ENCODE peak calls at places on chromosomes 11 and 22, in six cellular contexts. One of them, this sample, is unnamed.

GRCh38 chr11:72078477-72078876 is 1.9 kb downstream of the NUMA1 start:
- DNase-seq in activated CD4-positive, alpha-beta T cell treated with anti-CD3 and anti-CD28 coated beads, Interleukin-2, amount 50 U/mL, for 48 hours: no peak
- DNase-seq in stimulated activated CD4-positive, alpha-beta T cell treated with anti-CD3 and anti-CD28 coated beads, Interleukin-15, amount 100 ng/mL, for 48 hours: no peak
- DNase-seq in colonic mucosa: no peak
- DNase-seq in activated T-cell treated with anti-CD3 and anti-CD28 coated beads for 4 hours: no peak
- DNase-seq in SW480: no peak
- DNase-seq in this sample: no peak

GRCh38 chr11:121575250-121575962 is 122.6 kb upstream of the SORL1-AS1 start:
- DNase-seq in activated CD4-positive, alpha-beta T cell treated with anti-CD3 and anti-CD28 coated beads, Interleukin-2, amount 50 U/mL, for 48 hours: no peak
- DNase-seq in stimulated activated CD4-positive, alpha-beta T cell treated with anti-CD3 and anti-CD28 coated beads, Interleukin-15, amount 100 ng/mL, for 48 hours: no peak
- DNase-seq in colonic mucosa: peak
- DNase-seq in activated T-cell treated with anti-CD3 and anti-CD28 coated beads for 4 hours: no peak
- DNase-seq in SW480: no peak
- DNase-seq in this sample: peak

GRCh38 chr22:44448271-44448780 is 49.7 kb downstream of the RTL6 start:
- DNase-seq in activated CD4-positive, alpha-beta T cell treated with anti-CD3 and anti-CD28 coated beads, Interleukin-2, amount 50 U/mL, for 48 hours: no peak
- DNase-seq in stimulated activated CD4-positive, alpha-beta T cell treated with anti-CD3 and anti-CD28 coated beads, Interleukin-15, amount 100 ng/mL, for 48 hours: no peak
- DNase-seq in colonic mucosa: no peak
- DNase-seq in activated T-cell treated with anti-CD3 and anti-CD28 coated beads for 4 hours: no peak
- DNase-seq in SW480: no peak
- DNase-seq in this sample: no peak

GRCh38 chr11:61027141-61027840 is 55.8 kb downstream of the CD6 start:
- DNase-seq in activated CD4-positive, alpha-beta T cell treated with anti-CD3 and anti-CD28 coated beads, Interleukin-2, amount 50 U/mL, for 48 hours: peak
- DNase-seq in stimulated activated CD4-positive, alpha-beta T cell treated with anti-CD3 and anti-CD28 coated beads, Interleukin-15, amount 100 ng/mL, for 48 hours: no peak
- DNase-seq in colonic mucosa: no peak
- DNase-seq in activated T-cell treated with anti-CD3 and anti-CD28 coated beads for 4 hours: no peak
- DNase-seq in SW480: no peak
- DNase-seq in this sample: no peak

GRCh38 chr22:44107341-44107740 is 73.4 kb upstream of the PARVG start:
- DNase-seq in activated CD4-positive, alpha-beta T cell treated with anti-CD3 and anti-CD28 coated beads, Interleukin-2, amount 50 U/mL, for 48 hours: peak
- DNase-seq in stimulated activated CD4-positive, alpha-beta T cell treated with anti-CD3 and anti-CD28 coated beads, Interleukin-15, amount 100 ng/mL, for 48 hours: no peak
- DNase-seq in colonic mucosa: no peak
- DNase-seq in activated T-cell treated with anti-CD3 and anti-CD28 coated beads for 4 hours: no peak
- DNase-seq in SW480: no peak
- DNase-seq in this sample: peak

GRCh38 chr11:92767416-92767815 is 202.0 kb upstream of the MTNR1B start:
- DNase-seq in activated CD4-positive, alpha-beta T cell treated with anti-CD3 and anti-CD28 coated beads, Interleukin-2, amount 50 U/mL, for 48 hours: no peak
- DNase-seq in stimulated activated CD4-positive, alpha-beta T cell treated with anti-CD3 and anti-CD28 coated beads, Interleukin-15, amount 100 ng/mL, for 48 hours: no peak
- DNase-seq in colonic mucosa: no peak
- DNase-seq in activated T-cell treated with anti-CD3 and anti-CD28 coated beads for 4 hours: no peak
- DNase-seq in SW480: no peak
- DNase-seq in this sample: no peak

GRCh38 chr11:12066799-12067508 is 43.4 kb upstream of the MICAL2 start:
- DNase-seq in activated CD4-positive, alpha-beta T cell treated with anti-CD3 and anti-CD28 coated beads, Interleukin-2, amount 50 U/mL, for 48 hours: no peak
- DNase-seq in stimulated activated CD4-positive, alpha-beta T cell treated with anti-CD3 and anti-CD28 coated beads, Interleukin-15, amount 100 ng/mL, for 48 hours: no peak
- DNase-seq in colonic mucosa: peak
- DNase-seq in activated T-cell treated with anti-CD3 and anti-CD28 coated beads for 4 hours: no peak
- DNase-seq in SW480: peak
- DNase-seq in this sample: no peak

GRCh38 chr11:10809373-10810199 is 860 bp upstream of the EIF4G2 start:
- DNase-seq in activated CD4-positive, alpha-beta T cell treated with anti-CD3 and anti-CD28 coated beads, Interleukin-2, amount 50 U/mL, for 48 hours: peak
- DNase-seq in stimulated activated CD4-positive, alpha-beta T cell treated with anti-CD3 and anti-CD28 coated beads, Interleukin-15, amount 100 ng/mL, for 48 hours: no peak
- DNase-seq in colonic mucosa: peak
- DNase-seq in activated T-cell treated with anti-CD3 and anti-CD28 coated beads for 4 hours: peak
- DNase-seq in SW480: peak
- DNase-seq in this sample: peak

GRCh38 chr11:94662065-94662779 is 95.1 kb downstream of the PIWIL4 start:
- DNase-seq in activated CD4-positive, alpha-beta T cell treated with anti-CD3 and anti-CD28 coated beads, Interleukin-2, amount 50 U/mL, for 48 hours: no peak
- DNase-seq in stimulated activated CD4-positive, alpha-beta T cell treated with anti-CD3 and anti-CD28 coated beads, Interleukin-15, amount 100 ng/mL, for 48 hours: no peak
- DNase-seq in colonic mucosa: no peak
- DNase-seq in activated T-cell treated with anti-CD3 and anti-CD28 coated beads for 4 hours: no peak
- DNase-seq in SW480: no peak
- DNase-seq in this sample: no peak

GRCh38 chr11:113387605-113388211 is at the start of gene ANKK1:
- DNase-seq in activated CD4-positive, alpha-beta T cell treated with anti-CD3 and anti-CD28 coated beads, Interleukin-2, amount 50 U/mL, for 48 hours: no peak
- DNase-seq in stimulated activated CD4-positive, alpha-beta T cell treated with anti-CD3 and anti-CD28 coated beads, Interleukin-15, amount 100 ng/mL, for 48 hours: no peak
- DNase-seq in colonic mucosa: peak
- DNase-seq in activated T-cell treated with anti-CD3 and anti-CD28 coated beads for 4 hours: no peak
- DNase-seq in SW480: peak
- DNase-seq in this sample: no peak

GRCh38 chr11:111922803-111923202 is 4.1 kb downstream of the C11orf52 start:
- DNase-seq in activated CD4-positive, alpha-beta T cell treated with anti-CD3 and anti-CD28 coated beads, Interleukin-2, amount 50 U/mL, for 48 hours: no peak
- DNase-seq in stimulated activated CD4-positive, alpha-beta T cell treated with anti-CD3 and anti-CD28 coated beads, Interleukin-15, amount 100 ng/mL, for 48 hours: no peak
- DNase-seq in colonic mucosa: peak
- DNase-seq in activated T-cell treated with anti-CD3 and anti-CD28 coated beads for 4 hours: no peak
- DNase-seq in SW480: no peak
- DNase-seq in this sample: no peak

GRCh38 chr11:69392104-69392653 is 89.3 kb upstream of the LINC01488 start:
- DNase-seq in activated CD4-positive, alpha-beta T cell treated with anti-CD3 and anti-CD28 coated beads, Interleukin-2, amount 50 U/mL, for 48 hours: no peak
- DNase-seq in stimulated activated CD4-positive, alpha-beta T cell treated with anti-CD3 and anti-CD28 coated beads, Interleukin-15, amount 100 ng/mL, for 48 hours: no peak
- DNase-seq in colonic mucosa: no peak
- DNase-seq in activated T-cell treated with anti-CD3 and anti-CD28 coated beads for 4 hours: no peak
- DNase-seq in SW480: no peak
- DNase-seq in this sample: no peak

GRCh38 chr11:109026891-109027489 is 362.1 kb downstream of the DDX10 start:
- DNase-seq in activated CD4-positive, alpha-beta T cell treated with anti-CD3 and anti-CD28 coated beads, Interleukin-2, amount 50 U/mL, for 48 hours: no peak
- DNase-seq in stimulated activated CD4-positive, alpha-beta T cell treated with anti-CD3 and anti-CD28 coated beads, Interleukin-15, amount 100 ng/mL, for 48 hours: no peak
- DNase-seq in colonic mucosa: no peak
- DNase-seq in activated T-cell treated with anti-CD3 and anti-CD28 coated beads for 4 hours: no peak
- DNase-seq in SW480: no peak
- DNase-seq in this sample: no peak

GRCh38 chr11:78340530-78340929 is 77.1 kb downstream of the GAB2 start:
- DNase-seq in activated CD4-positive, alpha-beta T cell treated with anti-CD3 and anti-CD28 coated beads, Interleukin-2, amount 50 U/mL, for 48 hours: no peak
- DNase-seq in stimulated activated CD4-positive, alpha-beta T cell treated with anti-CD3 and anti-CD28 coated beads, Interleukin-15, amount 100 ng/mL, for 48 hours: no peak
- DNase-seq in colonic mucosa: no peak
- DNase-seq in activated T-cell treated with anti-CD3 and anti-CD28 coated beads for 4 hours: no peak
- DNase-seq in SW480: no peak
- DNase-seq in this sample: no peak

GRCh38 chr11:130945945-130946344 is 29.7 kb upstream of the SNX19 start:
- DNase-seq in activated CD4-positive, alpha-beta T cell treated with anti-CD3 and anti-CD28 coated beads, Interleukin-2, amount 50 U/mL, for 48 hours: no peak
- DNase-seq in stimulated activated CD4-positive, alpha-beta T cell treated with anti-CD3 and anti-CD28 coated beads, Interleukin-15, amount 100 ng/mL, for 48 hours: no peak
- DNase-seq in colonic mucosa: no peak
- DNase-seq in activated T-cell treated with anti-CD3 and anti-CD28 coated beads for 4 hours: no peak
- DNase-seq in SW480: peak
- DNase-seq in this sample: no peak

GRCh38 chr11:110207089-110207488 is 89.3 kb downstream of the RDX start:
- DNase-seq in activated CD4-positive, alpha-beta T cell treated with anti-CD3 and anti-CD28 coated beads, Interleukin-2, amount 50 U/mL, for 48 hours: no peak
- DNase-seq in stimulated activated CD4-positive, alpha-beta T cell treated with anti-CD3 and anti-CD28 coated beads, Interleukin-15, amount 100 ng/mL, for 48 hours: no peak
- DNase-seq in colonic mucosa: no peak
- DNase-seq in activated T-cell treated with anti-CD3 and anti-CD28 coated beads for 4 hours: no peak
- DNase-seq in SW480: no peak
- DNase-seq in this sample: peak

GRCh38 chr11:2086239-2087040 is 52.7 kb downstream of the IGF2 start:
- DNase-seq in activated CD4-positive, alpha-beta T cell treated with anti-CD3 and anti-CD28 coated beads, Interleukin-2, amount 50 U/mL, for 48 hours: no peak
- DNase-seq in stimulated activated CD4-positive, alpha-beta T cell treated with anti-CD3 and anti-CD28 coated beads, Interleukin-15, amount 100 ng/mL, for 48 hours: no peak
- DNase-seq in colonic mucosa: no peak
- DNase-seq in activated T-cell treated with anti-CD3 and anti-CD28 coated beads for 4 hours: no peak
- DNase-seq in SW480: no peak
- DNase-seq in this sample: no peak

GRCh38 chr22:17969732-17970131 is 54.6 kb downstream of the MICAL3 start:
- DNase-seq in activated CD4-positive, alpha-beta T cell treated with anti-CD3 and anti-CD28 coated beads, Interleukin-2, amount 50 U/mL, for 48 hours: no peak
- DNase-seq in stimulated activated CD4-positive, alpha-beta T cell treated with anti-CD3 and anti-CD28 coated beads, Interleukin-15, amount 100 ng/mL, for 48 hours: no peak
- DNase-seq in colonic mucosa: no peak
- DNase-seq in activated T-cell treated with anti-CD3 and anti-CD28 coated beads for 4 hours: no peak
- DNase-seq in SW480: no peak
- DNase-seq in this sample: peak

GRCh38 chr11:11230802-11231562 is 122.1 kb downstream of the CSNK2A3 start:
- DNase-seq in activated CD4-positive, alpha-beta T cell treated with anti-CD3 and anti-CD28 coated beads, Interleukin-2, amount 50 U/mL, for 48 hours: peak
- DNase-seq in stimulated activated CD4-positive, alpha-beta T cell treated with anti-CD3 and anti-CD28 coated beads, Interleukin-15, amount 100 ng/mL, for 48 hours: no peak
- DNase-seq in colonic mucosa: no peak
- DNase-seq in activated T-cell treated with anti-CD3 and anti-CD28 coated beads for 4 hours: no peak
- DNase-seq in SW480: no peak
- DNase-seq in this sample: peak

GRCh38 chr22:37166675-37167066 is 17.0 kb upstream of the IL2RB start:
- DNase-seq in activated CD4-positive, alpha-beta T cell treated with anti-CD3 and anti-CD28 coated beads, Interleukin-2, amount 50 U/mL, for 48 hours: peak
- DNase-seq in stimulated activated CD4-positive, alpha-beta T cell treated with anti-CD3 and anti-CD28 coated beads, Interleukin-15, amount 100 ng/mL, for 48 hours: peak
- DNase-seq in colonic mucosa: peak
- DNase-seq in activated T-cell treated with anti-CD3 and anti-CD28 coated beads for 4 hours: peak
- DNase-seq in SW480: peak
- DNase-seq in this sample: peak

GRCh38 chr22:49694462-49695260 is 133.0 kb downstream of the BRD1 start:
- DNase-seq in activated CD4-positive, alpha-beta T cell treated with anti-CD3 and anti-CD28 coated beads, Interleukin-2, amount 50 U/mL, for 48 hours: no peak
- DNase-seq in stimulated activated CD4-positive, alpha-beta T cell treated with anti-CD3 and anti-CD28 coated beads, Interleukin-15, amount 100 ng/mL, for 48 hours: no peak
- DNase-seq in colonic mucosa: no peak
- DNase-seq in activated T-cell treated with anti-CD3 and anti-CD28 coated beads for 4 hours: no peak
- DNase-seq in SW480: no peak
- DNase-seq in this sample: no peak

GRCh38 chr11:128467610-128468041 is 119.7 kb downstream of the ETS1 start:
- DNase-seq in activated CD4-positive, alpha-beta T cell treated with anti-CD3 and anti-CD28 coated beads, Interleukin-2, amount 50 U/mL, for 48 hours: peak
- DNase-seq in stimulated activated CD4-positive, alpha-beta T cell treated with anti-CD3 and anti-CD28 coated beads, Interleukin-15, amount 100 ng/mL, for 48 hours: no peak
- DNase-seq in colonic mucosa: no peak
- DNase-seq in activated T-cell treated with anti-CD3 and anti-CD28 coated beads for 4 hours: no peak
- DNase-seq in SW480: peak
- DNase-seq in this sample: no peak

GRCh38 chr11:612201-612960 is 3.4 kb downstream of the IRF7 start:
- DNase-seq in activated CD4-positive, alpha-beta T cell treated with anti-CD3 and anti-CD28 coated beads, Interleukin-2, amount 50 U/mL, for 48 hours: no peak
- DNase-seq in stimulated activated CD4-positive, alpha-beta T cell treated with anti-CD3 and anti-CD28 coated beads, Interleukin-15, amount 100 ng/mL, for 48 hours: no peak
- DNase-seq in colonic mucosa: peak
- DNase-seq in activated T-cell treated with anti-CD3 and anti-CD28 coated beads for 4 hours: no peak
- DNase-seq in SW480: peak
- DNase-seq in this sample: peak

GRCh38 chr11:65574963-65575567 is 788 bp upstream of the EHBP1L1 start:
- DNase-seq in activated CD4-positive, alpha-beta T cell treated with anti-CD3 and anti-CD28 coated beads, Interleukin-2, amount 50 U/mL, for 48 hours: no peak
- DNase-seq in stimulated activated CD4-positive, alpha-beta T cell treated with anti-CD3 and anti-CD28 coated beads, Interleukin-15, amount 100 ng/mL, for 48 hours: no peak
- DNase-seq in colonic mucosa: peak
- DNase-seq in activated T-cell treated with anti-CD3 and anti-CD28 coated beads for 4 hours: no peak
- DNase-seq in SW480: peak
- DNase-seq in this sample: no peak

GRCh38 chr11:61627831-61628753 is 47.2 kb upstream of the SYT7 start:
- DNase-seq in activated CD4-positive, alpha-beta T cell treated with anti-CD3 and anti-CD28 coated beads, Interleukin-2, amount 50 U/mL, for 48 hours: peak
- DNase-seq in stimulated activated CD4-positive, alpha-beta T cell treated with anti-CD3 and anti-CD28 coated beads, Interleukin-15, amount 100 ng/mL, for 48 hours: peak
- DNase-seq in colonic mucosa: peak
- DNase-seq in activated T-cell treated with anti-CD3 and anti-CD28 coated beads for 4 hours: peak
- DNase-seq in SW480: peak
- DNase-seq in this sample: peak

GRCh38 chr11:69632900-69633299 is 8.1 kb upstream of the CCND1 start:
- DNase-seq in activated CD4-positive, alpha-beta T cell treated with anti-CD3 and anti-CD28 coated beads, Interleukin-2, amount 50 U/mL, for 48 hours: no peak
- DNase-seq in stimulated activated CD4-positive, alpha-beta T cell treated with anti-CD3 and anti-CD28 coated beads, Interleukin-15, amount 100 ng/mL, for 48 hours: no peak
- DNase-seq in colonic mucosa: no peak
- DNase-seq in activated T-cell treated with anti-CD3 and anti-CD28 coated beads for 4 hours: no peak
- DNase-seq in SW480: no peak
- DNase-seq in this sample: no peak

GRCh38 chr22:25202290-25202921 is 2.7 kb downstream of the CRYBB3 start:
- DNase-seq in activated CD4-positive, alpha-beta T cell treated with anti-CD3 and anti-CD28 coated beads, Interleukin-2, amount 50 U/mL, for 48 hours: peak
- DNase-seq in stimulated activated CD4-positive, alpha-beta T cell treated with anti-CD3 and anti-CD28 coated beads, Interleukin-15, amount 100 ng/mL, for 48 hours: peak
- DNase-seq in colonic mucosa: peak
- DNase-seq in activated T-cell treated with anti-CD3 and anti-CD28 coated beads for 4 hours: peak
- DNase-seq in SW480: peak
- DNase-seq in this sample: peak

GRCh38 chr11:60561254-60561653 is 46.1 kb downstream of the MS4A13 start:
- DNase-seq in activated CD4-positive, alpha-beta T cell treated with anti-CD3 and anti-CD28 coated beads, Interleukin-2, amount 50 U/mL, for 48 hours: no peak
- DNase-seq in stimulated activated CD4-positive, alpha-beta T cell treated with anti-CD3 and anti-CD28 coated beads, Interleukin-15, amount 100 ng/mL, for 48 hours: no peak
- DNase-seq in colonic mucosa: no peak
- DNase-seq in activated T-cell treated with anti-CD3 and anti-CD28 coated beads for 4 hours: no peak
- DNase-seq in SW480: no peak
- DNase-seq in this sample: no peak